ENCODE peak calls at places on chromosomes 3 and 15, in nine cellular contexts. H is CD4-positive, alpha-beta T cell; U is CD8-positive, alpha-beta T cell; E is neural progenitor cell; T is stomach; Z is heart left ventricle; A is H9; C is sigmoid colon; F is left ventricle myocardium inferior. I is an unnamed sample. For H3K9me3, the result is how much of the 10 kb centered on the place peaks cover.

GRCh38 chr3:112773864-112774263 is 72.8 kb downstream of the CD200R1L start:
- DNase-seq in A (no peak), C (no peak), F (no peak), U (no peak), Z (no peak), E (no peak), T (peak), H (peak), I (no peak)

GRCh38 chr3:3015472-3016089 is 94.6 kb downstream of the IL5RA start:
- DNase-seq in H (no peak), F (no peak), E (peak), Z (no peak), A (no peak), U (no peak), C (no peak), T (no peak), I (no peak)

GRCh38 chr15:65956307-65956706 is 87.0 kb downstream of the RAB11A start:
- DNase-seq in Z (no peak), H (no peak), T (no peak), A (no peak), E (no peak), U (no peak), C (no peak), F (no peak), I (no peak)

GRCh38 chr3:194306771-194307640 is 44.1 kb downstream of the CPN2 start:
- DNase-seq in T (no peak), A (no peak), F (no peak), Z (no peak), C (peak), E (no peak), U (no peak), H (peak), I (no peak)

GRCh38 chr3:64097920-64098319 is 74.6 kb upstream of the PSMD6 start:
- DNase-seq in H (no peak), C (no peak), A (no peak), U (no peak), E (no peak), F (no peak), Z (no peak), T (no peak), I (no peak)

GRCh38 chr3:133591271-133591742 is 17.8 kb downstream of the CDV3 start:
- DNase-seq in E (no peak), U (no peak), F (no peak), A (no peak), T (no peak), Z (no peak), C (no peak), H (no peak), I (no peak)

GRCh38 chr3:119240101-119240581 is 537 bp downstream of the B4GALT4 start:
- DNase-seq in C (peak), E (peak), U (no peak), Z (peak), T (no peak), F (no peak), A (peak), H (no peak), I (no peak)

GRCh38 chr3:50304601-50305000 is 1.2 kb upstream of the HYAL1 start:
- DNase-seq in E (peak), Z (no peak), C (no peak), H (no peak), U (no peak), F (no peak), T (no peak), A (no peak), I (no peak)

GRCh38 chr3:105608623-105609022 is 241.9 kb downstream of the ALCAM start:
- DNase-seq in E (peak), Z (no peak), H (no peak), C (no peak), A (peak), T (no peak), F (peak), U (no peak), I (no peak)

GRCh38 chr15:45021331-45021730 is 1.7 kb upstream of the SORD start:
- DNase-seq in E (no peak), U (no peak), A (no peak), C (no peak), Z (no peak), T (peak), F (no peak), H (no peak), I (no peak)

GRCh38 chr3:127207727-127208482 is 15.0 kb downstream of the PRR23E start:
- DNase-seq in C (no peak), T (peak), E (no peak), Z (no peak), H (no peak), A (peak), U (no peak), F (no peak), I (no peak)

GRCh38 chr3:54533856-54534255 is 394.0 kb downstream of the LRTM1 start:
- DNase-seq in A (peak), E (peak), H (no peak), T (no peak), U (no peak), C (no peak), F (no peak), Z (no peak), I (peak)

GRCh38 chr3:129424185-129424841 is 4.1 kb downstream of the EFCAB12 start:
- DNase-seq in T (peak), E (no peak), A (no peak), C (no peak), Z (no peak), H (no peak), U (no peak), F (no peak), I (no peak)

GRCh38 chr15:63605816-63606215 is 8.6 kb downstream of the FBXL22 start:
- DNase-seq in H (peak), C (no peak), T (no peak), U (peak), F (no peak), E (no peak), A (no peak), Z (no peak), I (no peak)

GRCh38 chr15:95076381-95076780 is 845.0 kb downstream of the MCTP2 start:
- DNase-seq in Z (no peak), E (no peak), C (no peak), H (no peak), F (no peak), U (no peak), T (no peak), A (no peak), I (no peak)

GRCh38 chr3:58063022-58063421 is 54.8 kb downstream of the FLNB start:
- DNase-seq in T (no peak), F (no peak), Z (no peak), C (no peak), H (no peak), A (no peak), E (no peak), U (no peak), I (no peak)

GRCh38 chr3:14377838-14378169 is 24.6 kb upstream of the SLC6A6 start:
- DNase-seq in H (no peak), F (no peak), A (no peak), T (no peak), E (no peak), U (peak), Z (no peak), C (no peak), I (no peak)

GRCh38 chr15:81098884-81099601 is 35.0 kb upstream of the CFAP161 start:
- DNase-seq in Z (peak), H (no peak), C (peak), T (no peak), F (peak), U (no peak), A (no peak), E (no peak), I (no peak)

GRCh38 chr3:102674284-102674683 is 239.5 kb downstream of the ZPLD1 start:
- DNase-seq in C (no peak), U (no peak), F (no peak), A (no peak), H (no peak), E (no peak), Z (no peak), T (no peak), I (no peak)

GRCh38 chr3:62242846-62243245 is 130.5 kb downstream of the FEZF2 start:
- DNase-seq in T (no peak), Z (no peak), U (no peak), C (no peak), F (no peak), A (peak), E (peak), H (no peak), I (no peak)

GRCh38 chr15:42091753-42092665 is 2.4 kb downstream of the PLA2G4D start:
- DNase-seq in Z (no peak), F (no peak), H (no peak), C (no peak), U (no peak), E (peak), T (no peak), A (peak), I (no peak)

GRCh38 chr3:170044795-170045244 is 7.0 kb downstream of the GPR160 start:
- DNase-seq in C (no peak), E (no peak), Z (no peak), H (no peak), A (no peak), U (no peak), T (no peak), F (no peak), I (no peak)

GRCh38 chr3:142353571-142353970 is 94.3 kb downstream of the XRN1 start:
- DNase-seq in E (no peak), T (no peak), A (no peak), U (no peak), C (no peak), Z (no peak), H (no peak), F (no peak), I (no peak)

GRCh38 chr3:157082305-157082981 is 77.5 kb downstream of the CCNL1 start:
- DNase-seq in E (no peak), H (no peak), C (no peak), F (no peak), U (no peak), A (no peak), T (peak), Z (no peak), I (no peak)

GRCh38 chr3:146187334-146187950 is 26.5 kb upstream of the PLOD2 start:
- DNase-seq in Z (no peak), A (no peak), C (no peak), T (no peak), U (no peak), H (no peak), F (no peak), E (peak), I (no peak)

GRCh38 chr3:29171583-29171990 is 109.3 kb upstream of the RBMS3 start:
- DNase-seq in C (no peak), Z (no peak), U (no peak), A (no peak), T (no peak), H (no peak), E (peak), F (no peak), I (no peak)

GRCh38 chr3:178856804-178857203 is 214.8 kb downstream of the ZMAT3 start:
- DNase-seq in T (no peak), C (no peak), U (no peak), A (no peak), H (no peak), E (no peak), F (no peak), Z (no peak), I (no peak)

GRCh38 chr15:78933187-78934062 is 11.4 kb downstream of the CTSH start:
- DNase-seq in H (no peak), F (no peak), E (no peak), Z (no peak), A (no peak), U (no peak), T (no peak), C (no peak), I (no peak)

GRCh38 chr3:58234516-58234931 is 3.1 kb upstream of the ABHD6 start:
- DNase-seq in H (no peak), A (no peak), Z (no peak), T (no peak), U (no peak), C (no peak), E (no peak), F (no peak), I (no peak)

GRCh38 chr3:63523100-63523499 is 129.4 kb upstream of the SNTN start:
- DNase-seq in F (no peak), Z (no peak), C (no peak), U (no peak), T (no peak), H (no peak), E (peak), A (peak), I (peak)

GRCh38 chr3:17030438-17030837 is 145.7 kb downstream of the PLCL2 start:
- DNase-seq in U (no peak), H (no peak), Z (no peak), A (no peak), T (no peak), F (no peak), C (no peak), E (no peak), I (no peak)

DNA sequence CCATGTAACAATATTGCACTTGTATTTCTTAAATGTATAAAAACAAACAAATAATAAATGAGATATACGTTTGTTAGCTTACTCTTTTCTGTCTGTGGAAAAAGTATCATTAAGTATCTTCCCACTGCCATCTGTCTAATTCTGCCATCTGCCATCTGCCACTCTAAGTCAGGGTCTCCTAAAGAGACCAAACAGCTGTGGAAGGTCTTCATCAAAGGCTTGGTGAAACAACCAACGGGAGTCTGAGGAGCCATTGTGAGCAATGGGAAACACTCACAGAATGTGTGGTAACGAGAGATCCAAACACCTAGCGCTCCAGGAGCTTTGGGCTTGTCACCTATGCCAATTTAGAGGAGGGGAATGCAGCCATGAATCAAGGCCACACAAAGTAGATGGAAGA is 28.7 kb upstream of the PFN2 start:
- DNase-seq in F (no peak), Z (no peak), C (no peak), U (no peak), T (no peak), H (no peak), E (no peak), A (no peak), I (no peak)
- TF ChIP-seq CTCF in F (no peak), Z (no peak), C (no peak), U (no peak), T (no peak), H (no peak), E (no peak), A (no peak), I (no peak)

DNA sequence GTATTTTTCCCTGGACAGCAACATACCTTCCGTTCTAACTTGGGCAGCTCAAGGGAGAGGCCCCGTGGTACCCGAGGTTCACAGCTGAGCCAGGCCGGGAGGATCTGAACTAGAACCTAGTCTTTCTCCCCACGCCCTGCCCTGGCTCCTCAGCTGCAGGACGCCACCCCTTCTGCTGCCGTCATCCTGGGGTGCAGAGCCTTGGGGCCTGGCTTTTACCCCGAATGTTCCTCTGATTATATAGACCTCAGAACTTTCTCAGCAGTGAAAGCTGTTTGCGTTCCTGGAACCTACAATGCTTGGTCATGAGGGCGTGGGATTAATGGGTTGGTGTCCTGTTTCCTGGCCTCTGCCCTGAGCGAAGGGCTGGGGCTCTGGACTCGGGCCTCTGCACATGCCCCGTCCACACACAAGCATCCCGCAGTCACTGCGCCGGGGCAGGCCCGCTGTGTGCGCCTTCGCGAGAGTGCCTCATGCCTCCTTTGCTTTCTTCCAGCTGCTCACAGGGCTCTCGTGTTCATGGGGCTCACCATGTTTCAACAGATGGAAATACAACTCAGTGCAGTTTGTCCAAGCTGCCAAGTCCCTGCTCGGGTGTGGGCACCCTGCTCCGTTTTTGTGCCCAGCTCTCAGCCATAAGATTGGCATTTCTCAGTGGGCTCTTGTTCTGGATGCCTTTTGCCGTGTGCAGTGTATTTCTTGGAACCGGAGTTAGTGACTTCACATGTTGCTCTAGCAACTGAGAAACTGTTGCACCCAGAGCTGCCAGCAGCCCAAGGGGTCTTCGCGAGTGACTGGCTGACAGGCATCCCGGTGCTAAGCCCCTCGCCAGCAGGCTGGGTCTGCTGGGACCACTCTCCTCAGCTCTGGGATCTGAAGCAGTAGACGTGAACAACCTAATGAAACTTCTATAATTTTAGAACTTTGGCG is 20.4 kb downstream of the SYNM start:
- DNase-seq in Z (no peak), T (no peak), F (no peak), U (no peak), C (peak), H (no peak), A (no peak), E (no peak), I (no peak)
- H3K27ac ChIP-seq in Z (peak), T (peak), F (peak), U (no peak), C (peak), H (no peak), A (no peak), E (no peak), I (no peak)

GRCh38 chr15:25089577-25089976 is 134.8 kb downstream of the SNRPN start:
- DNase-seq in C (no peak), A (peak), F (no peak), H (no peak), U (no peak), Z (no peak), T (no peak), E (no peak), I (no peak)
- H3K9me3 ChIP-seq in C (half or more), A (half or more), F (half or more), H (half or more), U (under half), Z (half or more), T (half or more), E (under half), I (under half)

DNA sequence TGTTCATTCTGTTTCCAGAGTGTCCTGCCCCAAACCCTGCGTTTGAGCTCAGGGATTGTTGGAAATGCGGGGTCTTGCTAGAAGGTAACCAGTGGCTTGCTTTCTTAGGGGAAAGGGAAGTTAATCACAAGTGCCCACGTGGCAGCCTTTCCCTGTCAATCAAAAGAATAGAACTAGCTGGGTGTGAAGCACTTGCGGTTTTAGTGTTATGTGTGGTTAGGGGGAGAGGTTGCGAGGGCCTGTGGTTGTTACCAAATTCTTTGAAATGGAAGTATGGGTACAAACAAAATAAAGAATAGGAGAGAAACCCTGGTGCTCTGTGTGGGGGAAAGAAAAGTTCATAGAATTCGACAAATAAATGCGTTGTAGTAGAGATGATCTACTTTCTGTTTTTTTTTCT is 67.6 kb downstream of the FNDC3B start:
- DNase-seq in Z (no peak), E (no peak), T (peak), U (peak), F (no peak), A (no peak), C (no peak), H (peak), I (no peak)
- TF ChIP-seq CTCF in Z (no peak), E (no peak), T (no peak), U (no peak), F (no peak), A (no peak), C (no peak), H (no peak), I (no peak)

DNA sequence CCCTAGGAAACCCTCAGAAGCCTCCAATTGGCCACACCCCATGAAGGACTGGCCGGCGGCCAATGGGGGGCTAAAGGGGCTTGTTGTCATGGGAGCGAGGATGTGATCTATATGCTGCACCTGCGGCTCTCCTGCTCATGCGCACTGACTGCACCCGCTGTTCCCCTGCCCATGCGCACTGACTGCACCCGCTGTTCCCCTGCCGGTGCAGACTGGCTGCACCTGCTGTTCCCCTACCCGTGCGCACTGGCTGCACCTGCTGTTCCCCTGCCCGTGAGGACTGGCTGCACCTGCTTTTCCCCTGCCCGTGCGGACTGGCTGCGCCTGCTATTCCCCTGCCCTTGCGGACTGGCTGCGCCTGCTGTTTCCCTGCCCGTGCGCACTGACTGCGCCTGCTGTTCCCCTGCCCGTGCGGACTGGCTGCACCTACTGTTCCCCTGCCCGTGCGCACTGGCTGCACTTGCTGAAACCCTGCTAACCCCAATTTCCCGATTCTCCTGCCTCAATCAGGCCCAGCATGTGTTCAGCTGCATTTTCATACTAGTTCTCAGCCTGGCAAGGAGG is 16.8 kb upstream of the MCCC1 start:
- DNase-seq in A (peak), F (no peak), T (peak), U (peak), Z (no peak), H (peak), E (peak), C (no peak), I (peak)
- H3K27ac ChIP-seq in A (no peak), F (no peak), T (no peak), U (no peak), Z (no peak), H (no peak), E (no peak), C (no peak), I (no peak)

GRCh38 chr3:177622982-177623617 is 425.8 kb upstream of the TBL1XR1 start:
- DNase-seq in H (no peak), E (no peak), F (no peak), C (no peak), T (no peak), U (no peak), A (no peak), Z (no peak), I (no peak)

GRCh38 chr3:177618873-177619771 is 421.8 kb upstream of the TBL1XR1 start:
- DNase-seq in H (no peak), T (no peak), A (no peak), C (no peak), E (no peak), F (no peak), Z (no peak), U (no peak), I (no peak)

GRCh38 chr3:177620073-177620472 is 422.8 kb upstream of the TBL1XR1 start:
- DNase-seq in E (no peak), F (no peak), A (no peak), U (no peak), Z (no peak), C (no peak), T (no peak), H (no peak), I (no peak)

GRCh38 chr3:177624523-177625495 is 427.5 kb upstream of the TBL1XR1 start:
- DNase-seq in C (no peak), H (no peak), A (no peak), U (no peak), Z (no peak), F (no peak), E (no peak), T (no peak), I (no peak)

GRCh38 chr3:177622520-177622919 is 425.2 kb upstream of the TBL1XR1 start:
- DNase-seq in U (no peak), E (no peak), H (no peak), T (no peak), F (no peak), C (no peak), Z (no peak), A (no peak), I (no peak)
- H3K9me3 ChIP-seq in U (under half), E (under half), H (under half), T (under half), F (under half), C (under half), Z (under half), A (under half), I (under half)

GRCh38 chr3:21752749-21753347 is 1.8 kb upstream of the ZNF385D start:
- DNase-seq in F (no peak), C (no peak), H (no peak), A (no peak), T (no peak), E (peak), U (no peak), Z (peak), I (peak)
- TF ChIP-seq CTCF in F (peak), C (no peak), H (no peak), A (peak), T (peak), E (peak), U (no peak), Z (peak), I (peak)

I was measured in WERI-Rb-1.